ENCODE peak calls at places on chromosomes 7 and 10, in six cellular contexts. One of them, this sample, is unnamed.
A peak's percentile ranks its signal among the peaks of the same experiment; 100 is the strongest.

GRCh38 chr10:5196613-5197234 is at the start of gene AKR1C4:
- DNase-seq in upper lobe of left lung: no peak
- DNase-seq in IMR-90: no peak
- DNase-seq in testis: no peak
- DNase-seq in A549: no peak
- DNase-seq in esophagus squamous epithelium: no peak
- DNase-seq in this sample: no peak

GRCh38 chr10:34430685-34431084 is 384.4 kb downstream of the PARD3 start:
- DNase-seq in A549: no peak
- DNase-seq in upper lobe of left lung: no peak
- DNase-seq in esophagus squamous epithelium: no peak
- DNase-seq in testis: no peak
- DNase-seq in IMR-90: no peak
- DNase-seq in this sample: no peak

GRCh38 chr10:986881-987634 is 1.2 kb upstream of the GTPBP4 start:
- DNase-seq in testis: no peak
- DNase-seq in A549: no peak
- DNase-seq in IMR-90: peak; percentile 86
- DNase-seq in esophagus squamous epithelium: no peak
- DNase-seq in upper lobe of left lung: no peak
- DNase-seq in this sample: no peak

GRCh38 chr10:48518412-48518811 is 86.5 kb downstream of the ARHGAP22 start:
- DNase-seq in testis: no peak
- DNase-seq in esophagus squamous epithelium: no peak
- DNase-seq in upper lobe of left lung: no peak
- DNase-seq in IMR-90: no peak
- DNase-seq in A549: no peak
- DNase-seq in this sample: no peak

GRCh38 chr7:15011289-15011688 is 108.7 kb upstream of the DGKB start:
- DNase-seq in IMR-90: no peak
- DNase-seq in upper lobe of left lung: no peak
- DNase-seq in A549: no peak
- DNase-seq in esophagus squamous epithelium: no peak
- DNase-seq in testis: no peak
- DNase-seq in this sample: no peak

GRCh38 chr10:11934262-11934661 is 108.3 kb downstream of the UPF2 start:
- DNase-seq in A549: no peak
- DNase-seq in IMR-90: no peak
- DNase-seq in upper lobe of left lung: no peak
- DNase-seq in esophagus squamous epithelium: no peak
- DNase-seq in testis: no peak
- DNase-seq in this sample: no peak

GRCh38 chr10:111973306-111973705 is 210.3 kb downstream of the GPAM start:
- DNase-seq in upper lobe of left lung: no peak
- DNase-seq in esophagus squamous epithelium: no peak
- DNase-seq in IMR-90: no peak
- DNase-seq in testis: no peak
- DNase-seq in A549: no peak
- DNase-seq in this sample: no peak

GRCh38 chr10:625335-625699 is 64.2 kb downstream of the DIP2C start:
- DNase-seq in IMR-90: no peak
- DNase-seq in upper lobe of left lung: no peak
- DNase-seq in testis: peak; percentile 76
- DNase-seq in A549: no peak
- DNase-seq in esophagus squamous epithelium: no peak
- DNase-seq in this sample: peak; percentile 69

GRCh38 chr10:77531441-77532001 is 106.1 kb downstream of the KCNMA1 start:
- DNase-seq in upper lobe of left lung: peak; percentile 46
- DNase-seq in A549: peak; percentile 90
- DNase-seq in esophagus squamous epithelium: no peak
- DNase-seq in IMR-90: peak; percentile 92
- DNase-seq in testis: no peak
- DNase-seq in this sample: peak; percentile 54

GRCh38 chr7:5643280-5643679 is 138.2 kb downstream of the RNF216 start:
- DNase-seq in esophagus squamous epithelium: no peak
- DNase-seq in testis: no peak
- DNase-seq in upper lobe of left lung: peak; percentile 44
- DNase-seq in A549: no peak
- DNase-seq in IMR-90: no peak
- DNase-seq in this sample: no peak

GRCh38 chr10:5977471-5978370 is at the start of gene IL15RA:
- DNase-seq in A549: peak; percentile 79
- DNase-seq in esophagus squamous epithelium: no peak
- DNase-seq in upper lobe of left lung: peak; percentile 87
- DNase-seq in IMR-90: peak; percentile 72
- DNase-seq in testis: peak; percentile 49
- DNase-seq in this sample: peak; percentile 90

GRCh38 chr10:8719971-8720370 is 665.5 kb downstream of the GATA3 start:
- DNase-seq in IMR-90: no peak
- DNase-seq in upper lobe of left lung: no peak
- DNase-seq in testis: no peak
- DNase-seq in esophagus squamous epithelium: no peak
- DNase-seq in A549: no peak
- DNase-seq in this sample: no peak

GRCh38 chr7:46131916-46132795 is 211.1 kb upstream of the IGFBP3 start:
- DNase-seq in testis: no peak
- DNase-seq in esophagus squamous epithelium: no peak
- DNase-seq in IMR-90: no peak
- DNase-seq in upper lobe of left lung: no peak
- DNase-seq in A549: no peak
- DNase-seq in this sample: no peak

GRCh38 chr10:31961675-31962074 is 33.0 kb upstream of the ARHGAP12 start:
- DNase-seq in esophagus squamous epithelium: no peak
- DNase-seq in upper lobe of left lung: peak; percentile 31
- DNase-seq in A549: peak; percentile 33
- DNase-seq in IMR-90: peak; percentile 64
- DNase-seq in testis: no peak
- DNase-seq in this sample: no peak

GRCh38 chr10:118754132-118754555 is 626 bp downstream of the CACUL1 start:
- DNase-seq in A549: peak; percentile 35
- DNase-seq in esophagus squamous epithelium: no peak
- DNase-seq in upper lobe of left lung: peak; percentile 70
- DNase-seq in IMR-90: no peak
- DNase-seq in testis: peak; percentile 65
- DNase-seq in this sample: peak; percentile 51

GRCh38 chr10:14371616-14372015 is 40.9 kb upstream of the FRMD4A start:
- DNase-seq in upper lobe of left lung: no peak
- DNase-seq in esophagus squamous epithelium: no peak
- DNase-seq in testis: no peak
- DNase-seq in IMR-90: no peak
- DNase-seq in A549: no peak
- DNase-seq in this sample: no peak

GRCh38 chr10:15320522-15321203 is 50.4 kb downstream of the FAM171A1 start:
- DNase-seq in A549: no peak
- DNase-seq in IMR-90: no peak
- DNase-seq in upper lobe of left lung: no peak
- DNase-seq in testis: no peak
- DNase-seq in esophagus squamous epithelium: no peak
- DNase-seq in this sample: no peak

GRCh38 chr10:33334170-33334838 is at the start of gene NRP1:
- DNase-seq in IMR-90: no peak
- DNase-seq in upper lobe of left lung: no peak
- DNase-seq in testis: peak; percentile 33
- DNase-seq in A549: no peak
- DNase-seq in esophagus squamous epithelium: no peak
- DNase-seq in this sample: peak; percentile 35

GRCh38 chr7:2105280-2105679 is 127.5 kb downstream of the MAD1L1 start:
- DNase-seq in A549: no peak
- DNase-seq in upper lobe of left lung: no peak
- DNase-seq in IMR-90: no peak
- DNase-seq in esophagus squamous epithelium: no peak
- DNase-seq in testis: no peak
- DNase-seq in this sample: no peak

GRCh38 chr7:36032362-36032818 is 120.7 kb upstream of the EEPD1 start:
- DNase-seq in esophagus squamous epithelium: no peak
- DNase-seq in upper lobe of left lung: no peak
- DNase-seq in A549: no peak
- DNase-seq in IMR-90: peak; percentile 21
- DNase-seq in testis: no peak
- DNase-seq in this sample: no peak

GRCh38 chr7:139557857-139558581 is 34.5 kb downstream of the CLEC2L start:
- DNase-seq in A549: no peak
- DNase-seq in IMR-90: no peak
- DNase-seq in upper lobe of left lung: no peak
- DNase-seq in testis: no peak
- DNase-seq in esophagus squamous epithelium: no peak
- DNase-seq in this sample: no peak

DNA sequence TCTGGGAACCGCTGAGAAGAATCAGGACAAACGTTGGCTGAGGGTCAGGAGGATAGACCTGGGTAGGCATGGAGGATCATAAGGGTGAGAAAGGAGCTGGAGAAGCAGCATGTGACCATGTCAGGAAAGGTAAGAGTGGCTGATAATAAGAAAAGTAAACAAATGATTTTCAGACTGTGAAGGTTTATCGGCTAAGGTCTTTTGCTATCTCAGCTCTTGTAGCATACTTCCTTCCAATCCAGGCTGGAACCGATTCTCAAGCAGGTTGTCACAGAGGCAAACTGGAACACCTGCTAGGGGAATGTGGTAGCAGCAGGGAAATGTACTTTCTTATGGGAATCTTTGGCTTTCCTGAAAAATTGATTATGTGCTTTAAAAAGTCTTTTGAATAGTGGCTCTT is 74.7 kb downstream of the TMEM168 start:
- DNase-seq in IMR-90: no peak
- DNase-seq in esophagus squamous epithelium: no peak
- DNase-seq in testis: no peak
- DNase-seq in upper lobe of left lung: no peak
- DNase-seq in A549: no peak
- DNase-seq in this sample: no peak
- TF ChIP-seq POLR2A in IMR-90: no peak
- TF ChIP-seq POLR2A in esophagus squamous epithelium: no peak
- TF ChIP-seq POLR2A in testis: no peak
- TF ChIP-seq POLR2A in upper lobe of left lung: no peak
- TF ChIP-seq POLR2A in A549: no peak
- TF ChIP-seq POLR2A in this sample: no peak

DNA sequence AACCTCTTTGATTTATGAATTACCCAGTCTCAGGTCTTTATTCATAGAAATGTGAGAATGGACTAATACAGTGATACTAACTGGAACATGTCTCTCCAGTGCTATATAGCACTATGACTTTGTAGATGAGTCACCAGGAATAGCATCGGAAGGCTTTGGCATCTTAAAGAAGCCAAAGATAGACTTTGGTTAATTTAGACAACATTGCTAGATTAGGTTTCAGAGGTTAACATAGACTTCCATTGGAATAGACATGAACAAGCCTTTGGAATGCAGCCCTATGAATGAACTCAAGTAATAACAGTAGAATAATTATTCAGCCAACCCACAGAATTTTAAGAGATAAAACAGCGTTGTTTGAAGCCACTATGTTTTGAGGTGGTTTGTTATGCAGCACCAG is 169.2 kb downstream of the HGF start:
- DNase-seq in A549: no peak
- DNase-seq in esophagus squamous epithelium: no peak
- DNase-seq in upper lobe of left lung: no peak
- DNase-seq in testis: no peak
- DNase-seq in IMR-90: peak; percentile 94
- DNase-seq in this sample: no peak
- H3K4me1 ChIP-seq in A549: peaks cover 2% of the 10 kb centered on the region
- H3K4me1 ChIP-seq in esophagus squamous epithelium: no peaks in the 10 kb centered on the region
- H3K4me1 ChIP-seq in upper lobe of left lung: no peaks in the 10 kb centered on the region
- H3K4me1 ChIP-seq in testis: no peaks in the 10 kb centered on the region
- H3K4me1 ChIP-seq in IMR-90: peaks cover 9% of the 10 kb centered on the region
- H3K4me1 ChIP-seq in this sample: no peaks in the 10 kb centered on the region

DNA sequence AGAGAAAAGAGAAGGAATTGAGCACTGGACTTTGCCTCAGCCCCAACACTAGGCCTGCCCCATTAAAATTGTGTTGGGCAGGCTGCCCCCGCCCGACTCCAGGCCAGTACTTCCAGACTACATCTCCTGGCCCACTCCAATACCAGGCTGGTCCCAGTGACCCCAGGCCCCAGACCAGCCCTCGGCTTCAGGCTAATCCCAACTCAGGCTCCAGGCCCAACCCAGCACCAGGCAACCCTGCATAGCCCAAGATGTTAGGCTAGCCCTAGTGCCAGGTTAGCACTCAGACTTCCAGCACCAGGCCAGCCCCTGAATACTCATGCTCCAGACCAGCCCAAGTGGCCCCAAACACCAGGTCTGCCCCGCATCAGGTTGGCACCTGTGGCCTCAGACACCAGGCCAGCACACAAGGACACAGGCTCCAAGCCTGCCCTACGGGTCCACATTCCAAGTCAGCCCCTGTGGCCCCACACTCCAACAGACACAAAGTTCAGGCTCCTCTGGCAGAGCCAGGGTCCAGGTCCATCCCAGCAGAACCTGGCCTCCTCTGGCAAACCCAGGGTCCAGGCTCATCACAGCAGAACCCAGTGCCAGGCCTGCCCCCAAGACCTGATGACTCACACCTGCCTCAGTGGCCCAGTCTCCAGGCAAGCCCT is 20.3 kb downstream of the COG5 start:
- DNase-seq in IMR-90: no peak
- DNase-seq in A549: no peak
- DNase-seq in testis: no peak
- DNase-seq in upper lobe of left lung: no peak
- DNase-seq in esophagus squamous epithelium: no peak
- DNase-seq in this sample: no peak
- TF ChIP-seq CTCF in IMR-90: no peak
- TF ChIP-seq CTCF in A549: no peak
- TF ChIP-seq CTCF in testis: no peak
- TF ChIP-seq CTCF in upper lobe of left lung: no peak
- TF ChIP-seq CTCF in esophagus squamous epithelium: no peak
- TF ChIP-seq CTCF in this sample: no peak

DNA sequence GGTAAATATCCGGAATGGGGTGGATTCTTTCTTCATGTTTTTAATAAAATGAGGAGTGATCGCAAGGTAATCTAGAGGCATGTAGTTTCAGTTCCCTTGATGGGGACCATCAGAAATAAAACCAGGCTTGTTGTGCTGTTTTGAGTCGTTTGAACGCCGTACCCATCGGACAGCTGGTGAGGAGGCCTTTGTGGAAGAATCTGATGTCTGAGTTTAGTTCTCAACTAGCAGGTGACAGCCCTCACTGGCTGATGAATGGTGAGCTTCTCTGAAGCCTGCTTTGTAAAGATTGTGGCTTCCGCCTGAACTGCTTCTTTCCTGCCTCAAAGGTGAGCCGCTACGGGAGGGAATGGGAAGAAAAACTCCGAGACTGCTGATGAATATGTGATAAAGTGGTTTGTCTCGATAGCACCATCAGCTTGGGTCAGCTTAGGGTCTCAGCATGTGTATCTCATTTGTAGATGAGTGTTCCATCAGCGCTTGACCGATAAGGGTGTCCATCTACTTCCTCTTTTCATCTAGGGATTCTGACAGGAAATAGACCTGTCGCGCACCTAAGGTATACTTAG is 977 bp downstream of the TMEM248 start:
- DNase-seq in upper lobe of left lung: no peak
- DNase-seq in esophagus squamous epithelium: no peak
- DNase-seq in testis: no peak
- DNase-seq in IMR-90: no peak
- DNase-seq in A549: no peak
- DNase-seq in this sample: no peak
- TF ChIP-seq POLR2A in upper lobe of left lung: no peak
- TF ChIP-seq POLR2A in esophagus squamous epithelium: no peak
- TF ChIP-seq POLR2A in testis: no peak
- TF ChIP-seq POLR2A in IMR-90: no peak
- TF ChIP-seq POLR2A in A549: no peak
- TF ChIP-seq POLR2A in this sample: no peak

GRCh38 chr10:125091891-125092290 is 68.5 kb downstream of the CTBP2 start:
- DNase-seq in esophagus squamous epithelium: no peak
- DNase-seq in testis: no peak
- DNase-seq in IMR-90: no peak
- DNase-seq in A549: no peak
- DNase-seq in upper lobe of left lung: no peak
- DNase-seq in this sample: no peak
- H3K4me1 ChIP-seq in esophagus squamous epithelium: peaks cover 44% of the 10 kb centered on the region
- H3K4me1 ChIP-seq in testis: peaks cover 24% of the 10 kb centered on the region
- H3K4me1 ChIP-seq in IMR-90: peaks cover 42% of the 10 kb centered on the region
- H3K4me1 ChIP-seq in A549: peaks cover 24% of the 10 kb centered on the region
- H3K4me1 ChIP-seq in upper lobe of left lung: peaks cover 47% of the 10 kb centered on the region
- H3K4me1 ChIP-seq in this sample: no peaks in the 10 kb centered on the region

GRCh38 chr10:26269754-26270153 is 53.2 kb downstream of the GAD2 start:
- DNase-seq in esophagus squamous epithelium: no peak
- DNase-seq in IMR-90: no peak
- DNase-seq in testis: no peak
- DNase-seq in A549: peak; percentile 43
- DNase-seq in upper lobe of left lung: no peak
- DNase-seq in this sample: no peak
- TF ChIP-seq CTCF in esophagus squamous epithelium: no peak
- TF ChIP-seq CTCF in IMR-90: no peak
- TF ChIP-seq CTCF in testis: no peak
- TF ChIP-seq CTCF in A549: peak; percentile 55
- TF ChIP-seq CTCF in upper lobe of left lung: no peak
- TF ChIP-seq CTCF in this sample: peak; percentile 12

This sample was measured in right lobe of liver.